ENCODE peak calls at places on chromosomes 13 and 19, in seven cellular contexts. E is T-helper 17 cell; L is EH; O is RCC 7860; H is activated T-cell treated with anti-CD3 and anti-CD28 coated beads for 4 hours; I is HuH-7; J is activated effector memory CD4-positive, alpha-beta T cell treated with Interleukin-2 at 50 U/mL for 16 hours. W is an unnamed sample.

GRCh38 chr19:58033741-58034475 is at the start of gene ZSCAN1:
- DNase-seq in E (no peak), L (no peak), O (no peak), H (no peak), I (no peak), J (no peak), W (peak)

GRCh38 chr19:29831041-29831548 is 19.3 kb downstream of the CCNE1 start:
- DNase-seq in E (peak), L (no peak), O (peak), H (peak), I (no peak), J (peak), W (no peak)

GRCh38 chr19:4814625-4815425 is 16.7 kb downstream of the TICAM1 start:
- DNase-seq in E (no peak), L (peak), O (no peak), H (no peak), I (no peak), J (no peak), W (no peak)

GRCh38 chr19:41934849-41935374 is 6.7 kb upstream of the ERFL start:
- DNase-seq in E (peak), L (peak), O (peak), H (peak), I (peak), J (peak), W (peak)

GRCh38 chr13:33072759-33073158 is 56.5 kb downstream of the KL start:
- DNase-seq in E (no peak), L (no peak), O (no peak), H (no peak), I (no peak), J (no peak), W (no peak)

GRCh38 chr13:77521595-77522367 is 13.7 kb upstream of the SCEL start:
- DNase-seq in E (no peak), L (no peak), O (peak), H (no peak), I (no peak), J (no peak), W (no peak)

GRCh38 chr19:13830761-13831481 is 35.7 kb downstream of the ZSWIM4 start:
- DNase-seq in E (no peak), L (peak), O (no peak), H (no peak), I (no peak), J (no peak), W (no peak)

GRCh38 chr19:17846146-17846545 is 1.6 kb downstream of the JAK3 start:
- DNase-seq in E (no peak), L (no peak), O (no peak), H (no peak), I (no peak), J (peak), W (no peak)

GRCh38 chr19:49716154-49716553 is 25.2 kb downstream of the CPT1C start:
- DNase-seq in E (no peak), L (peak), O (no peak), H (no peak), I (no peak), J (no peak), W (no peak)

GRCh38 chr13:44224433-44225149 is 149.0 kb upstream of the SERP2 start:
- DNase-seq in E (no peak), L (no peak), O (no peak), H (no peak), I (no peak), J (no peak), W (no peak)

GRCh38 chr13:21638319-21639282 is 32.3 kb upstream of the FGF9 start:
- DNase-seq in E (no peak), L (peak), O (peak), H (peak), I (peak), J (no peak), W (no peak)

GRCh38 chr19:2027361-2027760 is 11.8 kb upstream of the BTBD2 start:
- DNase-seq in E (no peak), L (peak), O (no peak), H (no peak), I (no peak), J (no peak), W (no peak)

GRCh38 chr19:51460164-51460992 is 2.1 kb upstream of the SIGLEC8 start:
- DNase-seq in E (no peak), L (no peak), O (no peak), H (no peak), I (peak), J (no peak), W (no peak)

GRCh38 chr19:5628470-5628869 is 5.6 kb downstream of the SAFB start:
- DNase-seq in E (no peak), L (no peak), O (no peak), H (no peak), I (no peak), J (no peak), W (no peak)

GRCh38 chr13:97091202-97091601 is 96.9 kb upstream of the OXGR1 start:
- DNase-seq in E (no peak), L (no peak), O (no peak), H (no peak), I (no peak), J (no peak), W (no peak)